ENCODE peak calls at places on chromosome 14, in four cellular contexts. One of them, this sample, is unnamed.

GRCh38 chr14:60736494-60736893 is 1.9 kb downstream of the MNAT1 start:
- DNase-seq in left ventricle myocardium inferior: no peak
- DNase-seq in T follicular helper cell: no peak
- DNase-seq in GM13976: no peak
- DNase-seq in this sample: no peak

GRCh38 chr14:92704821-92705220 is 43.6 kb downstream of the LGMN start:
- DNase-seq in GM13976: no peak
- DNase-seq in left ventricle myocardium inferior: no peak
- DNase-seq in T follicular helper cell: no peak
- DNase-seq in this sample: no peak

GRCh38 chr14:27371868-27372267 is 774.0 kb upstream of the NOVA1 start:
- DNase-seq in T follicular helper cell: no peak
- DNase-seq in left ventricle myocardium inferior: no peak
- DNase-seq in GM13976: no peak
- DNase-seq in this sample: no peak

GRCh38 chr14:105067140-105067968 is 2.1 kb upstream of the GPR132 start:
- DNase-seq in T follicular helper cell: peak; percentile 43
- DNase-seq in left ventricle myocardium inferior: no peak
- DNase-seq in GM13976: no peak
- DNase-seq in this sample: no peak

GRCh38 chr14:93748208-93749080 is 39.8 kb downstream of the PRIMA1 start:
- DNase-seq in left ventricle myocardium inferior: peak; percentile 56
- DNase-seq in GM13976: no peak
- DNase-seq in T follicular helper cell: no peak
- DNase-seq in this sample: no peak

GRCh38 chr14:95489163-95489887 is 27.1 kb downstream of the SYNE3 start:
- DNase-seq in T follicular helper cell: no peak
- DNase-seq in GM13976: no peak
- DNase-seq in left ventricle myocardium inferior: no peak
- DNase-seq in this sample: no peak

GRCh38 chr14:34895277-34895676 is 20.1 kb upstream of the BAZ1A start:
- DNase-seq in left ventricle myocardium inferior: no peak
- DNase-seq in T follicular helper cell: no peak
- DNase-seq in GM13976: no peak
- DNase-seq in this sample: no peak

GRCh38 chr14:23138173-23138535 is 19.1 kb upstream of the CEBPE start:
- DNase-seq in T follicular helper cell: no peak
- DNase-seq in GM13976: no peak
- DNase-seq in left ventricle myocardium inferior: no peak
- DNase-seq in this sample: no peak

GRCh38 chr14:65222434-65222833 is 120.1 kb upstream of the MAX start:
- DNase-seq in GM13976: peak; percentile 67
- DNase-seq in left ventricle myocardium inferior: peak; percentile 28
- DNase-seq in T follicular helper cell: peak; percentile 9
- DNase-seq in this sample: peak; percentile 60

GRCh38 chr14:61602733-61603077 is 92.6 kb upstream of the HIF1A start:
- DNase-seq in left ventricle myocardium inferior: no peak
- DNase-seq in T follicular helper cell: no peak
- DNase-seq in GM13976: no peak
- DNase-seq in this sample: no peak

GRCh38 chr14:74425525-74426201 is 347 bp downstream of the SYNDIG1L start:
- DNase-seq in left ventricle myocardium inferior: peak; percentile 38
- DNase-seq in T follicular helper cell: peak; percentile 25
- DNase-seq in GM13976: peak; percentile 89
- DNase-seq in this sample: peak; percentile 87

GRCh38 chr14:89489796-89490506 is 72.9 kb upstream of the FOXN3 start:
- DNase-seq in left ventricle myocardium inferior: no peak
- DNase-seq in GM13976: no peak
- DNase-seq in T follicular helper cell: no peak
- DNase-seq in this sample: no peak

GRCh38 chr14:61559641-61560201 is 135.6 kb upstream of the HIF1A start:
- DNase-seq in GM13976: no peak
- DNase-seq in T follicular helper cell: no peak
- DNase-seq in left ventricle myocardium inferior: no peak
- DNase-seq in this sample: no peak

GRCh38 chr14:64049616-64050381 is 197.0 kb downstream of the SYNE2 start:
- DNase-seq in GM13976: no peak
- DNase-seq in T follicular helper cell: no peak
- DNase-seq in left ventricle myocardium inferior: no peak
- DNase-seq in this sample: no peak

GRCh38 chr14:102777711-102778615 is 714 bp downstream of the TRAF3 start:
- DNase-seq in left ventricle myocardium inferior: peak; percentile 28
- DNase-seq in T follicular helper cell: no peak
- DNase-seq in GM13976: no peak
- DNase-seq in this sample: no peak

GRCh38 chr14:63362305-63362914 is 43.7 kb upstream of the GPHB5 start:
- DNase-seq in GM13976: no peak
- DNase-seq in T follicular helper cell: no peak
- DNase-seq in left ventricle myocardium inferior: no peak
- DNase-seq in this sample: no peak

GRCh38 chr14:101955695-101956161 is 8.6 kb upstream of the DYNC1H1 start:
- DNase-seq in left ventricle myocardium inferior: no peak
- DNase-seq in T follicular helper cell: no peak
- DNase-seq in GM13976: no peak
- DNase-seq in this sample: no peak

GRCh38 chr14:61891251-61891650 is 129.0 kb downstream of the SNAPC1 start:
- DNase-seq in GM13976: no peak
- DNase-seq in T follicular helper cell: no peak
- DNase-seq in left ventricle myocardium inferior: no peak
- DNase-seq in this sample: no peak

GRCh38 chr14:85959063-85959462 is 429.1 kb downstream of the FLRT2 start:
- DNase-seq in left ventricle myocardium inferior: no peak
- DNase-seq in GM13976: no peak
- DNase-seq in T follicular helper cell: no peak
- DNase-seq in this sample: no peak

GRCh38 chr14:68284834-68285233 is 465.3 kb downstream of the RAD51B start:
- DNase-seq in GM13976: no peak
- DNase-seq in left ventricle myocardium inferior: no peak
- DNase-seq in T follicular helper cell: no peak
- DNase-seq in this sample: no peak

GRCh38 chr14:36516719-36517241 is 3.3 kb downstream of the NKX2-1 start:
- DNase-seq in GM13976: peak; percentile 17
- DNase-seq in T follicular helper cell: no peak
- DNase-seq in left ventricle myocardium inferior: no peak
- DNase-seq in this sample: peak; percentile 25

GRCh38 chr14:101087614-101088394 is 184.3 kb upstream of the RTL1 start:
- DNase-seq in GM13976: no peak
- DNase-seq in left ventricle myocardium inferior: no peak
- DNase-seq in T follicular helper cell: no peak
- DNase-seq in this sample: no peak